ENCODE peak calls at places on chromosomes 11 and 22, in eight cellular contexts. K, H, L, F, W, Z, V and S are unnamed samples.

GRCh38 chr11:46513934-46514342 is 79.9 kb downstream of the AMBRA1 start:
- DNase-seq in L (no peak), H (peak; percentile 52), F (peak; percentile 39), W (no peak), V (no peak), K (no peak), Z (peak; percentile 73), S (peak; percentile 31)

GRCh38 chr22:23119492-23120414 is 22.0 kb downstream of the RSPH14 start:
- DNase-seq in Z (no peak), F (no peak), H (no peak), W (no peak), K (no peak), L (no peak), V (no peak), S (no peak)

GRCh38 chr22:23292453-23293350 is 112.4 kb downstream of the BCR start:
- DNase-seq in L (no peak), H (no peak), F (no peak), W (no peak), K (no peak), Z (no peak), V (no peak), S (no peak)

GRCh38 chr11:69251639-69252493 is 42.1 kb upstream of the MYEOV start:
- DNase-seq in F (no peak), K (no peak), Z (peak; percentile 88), W (no peak), L (peak; percentile 36), V (no peak), H (peak; percentile 53), S (no peak)

GRCh38 chr11:46836431-46836830 is 9.6 kb downstream of the CKAP5 start:
- DNase-seq in K (no peak), L (no peak), F (no peak), Z (no peak), V (no peak), W (no peak), H (no peak), S (no peak)

GRCh38 chr11:45935349-45936064 is 13.1 kb downstream of the LARGE2 start:
- DNase-seq in V (no peak), Z (no peak), W (no peak), L (peak; percentile 56), K (no peak), H (no peak), F (no peak), S (no peak)

GRCh38 chr11:110075822-110076208 is 17.4 kb upstream of the ZC3H12C start:
- DNase-seq in Z (no peak), V (no peak), L (no peak), F (no peak), K (no peak), H (no peak), W (no peak), S (no peak)

GRCh38 chr11:126799974-126800373 is 200.6 kb downstream of the KIRREL3 start:
- DNase-seq in F (no peak), V (no peak), Z (no peak), K (no peak), L (no peak), W (no peak), H (no peak), S (no peak)

GRCh38 chr22:22171357-22172218 is 73.0 kb upstream of the VPREB1 start:
- DNase-seq in H (no peak), V (no peak), W (peak; percentile 45), L (no peak), F (no peak), Z (no peak), K (no peak), S (no peak)

GRCh38 chr22:49642741-49643140 is 184.9 kb downstream of the BRD1 start:
- DNase-seq in F (no peak), L (no peak), K (no peak), Z (no peak), W (no peak), H (no peak), V (no peak), S (peak; percentile 61)

GRCh38 chr11:19879309-19880087 is 166.9 kb downstream of the NAV2 start:
- DNase-seq in K (no peak), H (no peak), Z (peak; percentile 84), F (no peak), L (no peak), W (no peak), V (no peak), S (peak; percentile 61)

GRCh38 chr11:47215366-47215925 is 672 bp downstream of the DDB2 start:
- DNase-seq in V (peak; percentile 32), F (no peak), W (no peak), Z (no peak), H (no peak), L (no peak), K (no peak), S (no peak)

GRCh38 chr11:31645747-31646146 is 136.2 kb downstream of the ELP4 start:
- DNase-seq in H (no peak), V (no peak), L (no peak), Z (no peak), W (peak; percentile 33), K (no peak), F (no peak), S (no peak)

GRCh38 chr11:64863381-64864060 is 14.9 kb downstream of the EHD1 start:
- DNase-seq in Z (no peak), F (no peak), V (no peak), K (no peak), H (no peak), L (peak; percentile 76), W (no peak), S (no peak)

GRCh38 chr11:71282581-71283351 is 30.4 kb upstream of the SHANK2 start:
- DNase-seq in F (peak; percentile 41), W (peak; percentile 16), L (no peak), V (no peak), H (peak; percentile 26), Z (no peak), K (peak; percentile 82), S (no peak)

GRCh38 chr11:68165601-68166000 is 44.4 kb upstream of the CHKA start:
- DNase-seq in W (no peak), V (no peak), L (no peak), K (no peak), H (no peak), F (no peak), Z (no peak), S (no peak)

GRCh38 chr22:27719535-27720227 is 81.9 kb downstream of the MN1 start:
- DNase-seq in W (no peak), K (no peak), V (no peak), L (peak; percentile 48), F (no peak), Z (peak; percentile 67), H (no peak), S (no peak)

GRCh38 chr11:22875869-22876473 is 15.7 kb upstream of the CCDC179 start:
- DNase-seq in W (peak; percentile 80), F (peak; percentile 72), L (no peak), V (peak; percentile 38), Z (peak; percentile 71), H (peak; percentile 74), K (no peak), S (no peak)

GRCh38 chr22:39220897-39221850 is 23.6 kb downstream of the PDGFB start:
- DNase-seq in Z (no peak), W (no peak), V (no peak), H (no peak), K (no peak), F (no peak), L (peak; percentile 44), S (no peak)

GRCh38 chr11:103499710-103500340 is 390.6 kb downstream of the DYNC2H1 start:
- DNase-seq in H (no peak), F (no peak), K (no peak), W (no peak), Z (no peak), V (no peak), L (no peak), S (no peak)

GRCh38 chr11:72478596-72479143 is 44.3 kb upstream of the CLPB start:
- DNase-seq in W (no peak), L (no peak), Z (no peak), H (no peak), V (no peak), F (no peak), K (no peak), S (no peak)

GRCh38 chr11:19673924-19674390 is 38.7 kb upstream of the NAV2 start:
- DNase-seq in L (no peak), H (no peak), V (no peak), W (no peak), F (peak; percentile 64), Z (peak; percentile 76), K (peak; percentile 84), S (peak; percentile 88)

GRCh38 chr22:42432020-42432596 is at the start of gene NFAM1:
- DNase-seq in V (no peak), F (peak; percentile 30), H (peak; percentile 44), W (no peak), K (no peak), Z (no peak), L (peak; percentile 94), S (peak; percentile 82)
- TF ChIP-seq POLR2A in V (no peak), F (no peak), H (no peak), W (no peak), K (no peak), Z (peak; percentile 10), L (no peak), S (no peak)

GRCh38 chr22:37809672-37810333 is 2.1 kb downstream of the GCAT start:
- DNase-seq in L (no peak), F (no peak), W (no peak), K (no peak), Z (no peak), V (no peak), H (no peak), S (no peak)
- TF ChIP-seq POLR2AphosphoS5 in L (no peak), F (no peak), W (peak; percentile 14), K (no peak), Z (no peak), V (no peak), H (no peak), S (no peak)

DNA sequence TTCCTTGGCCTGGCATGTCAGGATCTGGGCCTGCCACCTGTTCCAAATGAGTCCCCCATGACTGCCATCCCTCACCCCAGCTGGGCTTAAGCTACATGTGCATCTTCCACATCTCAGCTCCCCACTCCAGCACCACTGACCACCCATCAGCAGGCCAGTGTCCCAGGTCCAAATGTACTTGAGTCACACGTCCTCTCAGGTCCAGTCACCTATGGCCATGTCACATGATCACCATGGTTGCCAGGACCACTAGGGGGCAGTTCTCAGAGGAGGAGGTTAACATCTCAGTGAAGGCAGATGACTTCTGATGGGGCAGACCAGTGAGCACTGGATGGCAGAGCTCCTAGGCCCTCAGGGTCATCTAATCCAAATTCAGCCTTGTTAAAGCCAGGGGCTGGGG is 41.9 kb upstream of the WNT11 start:
- DNase-seq in H (no peak), L (no peak), F (no peak), Z (no peak), W (no peak), V (no peak), K (no peak), S (no peak)
- TF ChIP-seq CTCF in H (no peak), L (no peak), F (no peak), Z (no peak), W (peak; percentile 71), V (peak; percentile 22), K (no peak), S (no peak)

DNA sequence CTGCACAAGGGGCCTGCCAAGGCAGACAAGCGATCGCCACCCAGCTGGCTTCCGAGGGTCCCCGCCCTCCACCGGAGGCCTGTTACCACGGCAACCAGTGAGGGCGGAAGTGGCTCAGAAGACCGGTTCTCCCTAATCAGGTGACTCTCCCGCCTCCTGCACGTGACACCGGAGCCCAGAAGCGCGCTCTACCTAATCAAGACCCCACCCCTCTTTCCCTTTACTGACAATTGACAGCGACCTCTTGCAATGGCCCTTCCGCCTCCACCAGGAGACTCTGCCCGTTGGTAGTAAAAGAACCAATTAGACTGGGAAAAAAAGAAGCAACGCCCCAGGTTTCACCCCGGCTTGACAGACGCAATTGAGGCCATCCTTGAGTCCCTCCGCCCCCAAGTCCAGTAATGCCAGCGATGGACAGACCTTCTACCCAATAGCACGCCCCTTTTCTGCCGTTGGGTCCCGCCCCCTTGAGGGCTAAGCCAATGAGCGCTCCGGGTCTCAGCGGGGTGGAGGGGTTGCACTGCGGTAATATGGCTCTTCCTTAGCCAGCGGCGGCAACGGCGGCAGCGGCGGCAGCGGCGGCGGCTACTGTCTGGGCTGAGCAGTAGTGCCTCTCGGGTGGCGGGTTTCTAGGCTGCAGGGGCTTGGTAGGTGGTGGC is at the start of gene UVRAG:
- DNase-seq in H (peak; percentile 98), W (peak; percentile 98), Z (peak; percentile 99), V (peak; percentile 100), L (peak; percentile 99), K (peak; percentile 99), F (peak; percentile 99), S (peak; percentile 98)
- TF ChIP-seq POLR2A in H (peak; percentile 71), W (peak; percentile 27), Z (peak; percentile 94), V (peak; percentile 87), L (peak; percentile 90), K (no peak), F (peak; percentile 89), S (peak; percentile 96)